ENCODE peak calls at places on chromosomes 12 and 14, in four cellular contexts. D, U, G and C are unnamed samples.

GRCh38 chr12:7937867-7938506 is 2.0 kb upstream of the SLC2A3 start:
- DNase-seq in U (no peak), G (no peak), D (no peak), C (no peak)

GRCh38 chr14:103763730-103764488 is 48.3 kb downstream of the ZFYVE21 start:
- DNase-seq in D (no peak), G (no peak), U (no peak), C (no peak)

GRCh38 chr12:132866251-132866828 is 21.1 kb downstream of the CHFR start:
- DNase-seq in G (no peak), U (no peak), D (no peak), C (no peak)

GRCh38 chr14:32121948-32122347 is 44.8 kb downstream of the ARHGAP5 start:
- DNase-seq in G (no peak), D (no peak), U (no peak), C (no peak)

GRCh38 chr12:52797529-52797894 is 1.6 kb upstream of the KRT3 start:
- DNase-seq in U (no peak), G (no peak), D (no peak), C (no peak)

GRCh38 chr12:79706676-79707075 is 15.9 kb upstream of the PAWR start:
- DNase-seq in G (no peak), D (no peak), U (no peak), C (no peak)

GRCh38 chr12:6640497-6640896 is 4.7 kb upstream of the LPAR5 start:
- DNase-seq in G (no peak), U (no peak), D (no peak), C (no peak)

GRCh38 chr14:61568572-61569011 is 126.7 kb upstream of the HIF1A start:
- DNase-seq in G (peak), D (peak), U (no peak), C (no peak)

GRCh38 chr14:75196064-75196463 is 19.7 kb upstream of the TMED10 start:
- DNase-seq in G (no peak), D (no peak), U (no peak), C (no peak)

GRCh38 chr12:56385873-56386272 is 23.2 kb upstream of the APOF start:
- DNase-seq in U (no peak), G (no peak), D (no peak), C (no peak)

GRCh38 chr12:100141998-100142850 is 450 bp downstream of the BLTP3B start:
- DNase-seq in G (peak), D (peak), U (no peak), C (no peak)

GRCh38 chr14:102893452-102893851 is 29.0 kb upstream of the AMN start:
- DNase-seq in G (peak), U (no peak), D (no peak), C (no peak)

GRCh38 chr12:111429760-111430417 is 24.2 kb downstream of the SH2B3 start:
- DNase-seq in U (no peak), D (no peak), G (no peak), C (no peak)

GRCh38 chr14:96167224-96168148 is 37.2 kb upstream of the BDKRB2 start:
- DNase-seq in D (no peak), U (peak), G (no peak), C (no peak)

GRCh38 chr12:115770643-115771042 is 506.9 kb downstream of the MED13L start:
- DNase-seq in G (no peak), U (no peak), D (no peak), C (no peak)

GRCh38 chr14:81023095-81023710 is 67.8 kb downstream of the TSHR start:
- DNase-seq in U (no peak), D (no peak), G (no peak), C (no peak)

GRCh38 chr12:70692681-70693288 is 55.6 kb upstream of the PTPRB start:
- DNase-seq in D (peak), U (no peak), G (no peak), C (no peak)

GRCh38 chr12:14654416-14654815 is 42.0 kb downstream of the GUCY2C start:
- DNase-seq in U (no peak), D (no peak), G (no peak), C (no peak)

GRCh38 chr12:51361419-51362016 is 15.0 kb upstream of the CELA1 start:
- DNase-seq in G (no peak), U (no peak), D (no peak), C (no peak)

GRCh38 chr14:77148510-77149231 is 7.1 kb upstream of the ZDHHC22 start:
- DNase-seq in U (no peak), G (no peak), D (no peak), C (no peak)

GRCh38 chr14:77154421-77154820 is 12.8 kb upstream of the ZDHHC22 start:
- DNase-seq in D (no peak), U (no peak), G (no peak), C (no peak)

GRCh38 chr14:77151918-77152588 is 10.5 kb upstream of the ZDHHC22 start:
- DNase-seq in U (no peak), D (no peak), G (no peak), C (no peak)

GRCh38 chr14:77153802-77154201 is 12.2 kb upstream of the ZDHHC22 start:
- DNase-seq in U (no peak), D (no peak), G (no peak), C (no peak)

DNA sequence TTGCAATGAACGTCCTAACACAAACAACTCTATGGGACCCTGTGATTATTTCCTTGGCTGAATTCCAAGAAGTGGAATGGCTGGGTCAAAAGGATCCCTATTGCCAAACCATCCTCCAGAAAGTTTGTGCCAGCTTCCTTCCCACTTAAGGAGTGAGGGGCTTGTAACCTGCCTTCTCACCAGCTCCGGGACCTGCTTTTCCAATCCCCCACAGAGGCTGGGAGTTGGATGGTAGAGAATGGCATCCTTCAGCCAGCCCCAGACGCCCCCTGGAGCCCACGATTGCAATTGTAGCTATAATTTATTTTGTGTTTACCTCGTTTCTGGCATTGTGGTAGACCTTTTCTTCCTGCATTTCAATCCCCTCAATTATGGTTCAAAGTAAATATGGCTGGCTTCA is 9.7 kb upstream of the ZDHHC22 start:
- DNase-seq in D (peak), G (no peak), U (no peak), C (no peak)
- TF ChIP-seq CTCF in D (peak), G (peak), U (peak), C (peak)

GRCh38 chr12:87667378-87667777 is 361.8 kb downstream of the C12orf50 start:
- DNase-seq in D (no peak), U (no peak), G (no peak), C (no peak)
- TF ChIP-seq CTCF in D (peak), U (peak), G (no peak), C (peak)

GRCh38 chr12:13348464-13348863 is 151.9 kb downstream of the EMP1 start:
- DNase-seq in G (no peak), U (no peak), D (no peak), C (no peak)

GRCh38 chr12:13350381-13350780 is 153.9 kb downstream of the EMP1 start:
- DNase-seq in U (no peak), D (no peak), G (no peak), C (no peak)

GRCh38 chr12:13345722-13346121 is 149.2 kb downstream of the EMP1 start:
- DNase-seq in G (no peak), U (no peak), D (peak), C (no peak)

GRCh38 chr12:13350946-13351345 is 154.4 kb downstream of the EMP1 start:
- DNase-seq in G (no peak), D (no peak), U (no peak), C (no peak)

GRCh38 chr12:13347241-13348043 is 150.9 kb downstream of the EMP1 start:
- DNase-seq in D (no peak), U (no peak), G (peak), C (no peak)
- TF ChIP-seq CTCF in D (no peak), U (no peak), G (no peak), C (peak)

GRCh38 chr12:92717202-92717601 is 14.4 kb downstream of the PLEKHG7 start:
- DNase-seq in G (no peak), U (no peak), D (no peak), C (no peak)
- TF ChIP-seq CTCF in G (peak), U (no peak), D (peak), C (peak)